ENCODE peak calls at places on chromosomes 5 and 9, in nine cellular contexts. V is NCI-H2171 treated with DMSO at 0.1 percent for 48 hours; W is activated CD4-positive, alpha-beta memory T cell treated with anti-CD3 and anti-CD28 coated beads for 36 hours; F is PC-3; H is activated CD8-positive, alpha-beta memory T cell treated with anti-CD3 and anti-CD28 coated beads, Interleukin-2, amount 50 U/mL, for 4 hours; G is GDM1; U is H9; E is CD4-positive, alpha-beta T cell; Q is SW 1271. Z is an unnamed sample.

GRCh38 chr5:95403996-95404395 is 12.8 kb downstream of the FAM81B start:
- DNase-seq in V (no peak), W (no peak), F (peak), H (no peak), G (no peak), U (no peak), E (no peak), Q (no peak), Z (no peak)

GRCh38 chr5:54944364-54944763 is 41.0 kb downstream of the ESM1 start:
- DNase-seq in V (no peak), W (peak), F (peak), H (peak), G (no peak), U (no peak), E (peak), Q (no peak), Z (peak)

GRCh38 chr5:163580516-163580915 is 75.1 kb downstream of the MAT2B start:
- DNase-seq in V (no peak), W (no peak), F (peak), H (no peak), G (no peak), U (no peak), E (no peak), Q (no peak), Z (no peak)

GRCh38 chr9:6014668-6015270 is 655 bp downstream of the RANBP6 start:
- DNase-seq in V (no peak), W (peak), F (peak), H (no peak), G (no peak), U (no peak), E (no peak), Q (no peak), Z (no peak)

GRCh38 chr5:131068893-131069643 is 96.0 kb downstream of the HINT1 start:
- DNase-seq in V (no peak), W (peak), F (no peak), H (peak), G (no peak), U (no peak), E (peak), Q (no peak), Z (peak)

GRCh38 chr9:130927995-130928900 is 10.8 kb downstream of the FIBCD1 start:
- DNase-seq in V (peak), W (no peak), F (peak), H (no peak), G (no peak), U (no peak), E (no peak), Q (no peak), Z (no peak)

GRCh38 chr9:73643379-73644013 is 491.8 kb downstream of the ANXA1 start:
- DNase-seq in V (no peak), W (no peak), F (peak), H (no peak), G (no peak), U (no peak), E (no peak), Q (no peak), Z (no peak)

GRCh38 chr5:68915079-68915478 is 178.7 kb upstream of the SLC30A5 start:
- DNase-seq in V (no peak), W (no peak), F (no peak), H (no peak), G (no peak), U (no peak), E (no peak), Q (no peak), Z (no peak)

GRCh38 chr9:106921341-106921899 is 58.5 kb downstream of the ZNF462 start:
- DNase-seq in V (peak), W (no peak), F (no peak), H (no peak), G (no peak), U (no peak), E (no peak), Q (no peak), Z (no peak)

GRCh38 chr9:3244963-3245653 is 280.7 kb downstream of the RFX3 start:
- DNase-seq in V (no peak), W (peak), F (no peak), H (no peak), G (no peak), U (no peak), E (no peak), Q (no peak), Z (peak)

GRCh38 chr9:134605351-134605968 is 36.1 kb upstream of the COL5A1 start:
- DNase-seq in V (no peak), W (peak), F (no peak), H (no peak), G (no peak), U (no peak), E (no peak), Q (no peak), Z (no peak)

GRCh38 chr9:22005083-22005699 is 3.9 kb downstream of the CDKN2B start:
- DNase-seq in V (no peak), W (peak), F (no peak), H (no peak), G (no peak), U (peak), E (no peak), Q (no peak), Z (no peak)

GRCh38 chr5:140576776-140577201 is 12.2 kb downstream of the SLC35A4 start:
- DNase-seq in V (no peak), W (no peak), F (no peak), H (no peak), G (no peak), U (no peak), E (no peak), Q (no peak), Z (no peak)

GRCh38 chr9:125649826-125650225 is 57.2 kb downstream of the MAPKAP1 start:
- DNase-seq in V (no peak), W (no peak), F (no peak), H (no peak), G (no peak), U (no peak), E (no peak), Q (no peak), Z (no peak)

GRCh38 chr5:6704361-6704851 is 8.8 kb upstream of the TENT4A start:
- DNase-seq in V (no peak), W (no peak), F (peak), H (no peak), G (no peak), U (no peak), E (no peak), Q (no peak), Z (no peak)

GRCh38 chr9:134028575-134029247 is 3.4 kb downstream of the BRD3OS start:
- DNase-seq in V (no peak), W (no peak), F (no peak), H (no peak), G (no peak), U (no peak), E (no peak), Q (no peak), Z (no peak)

GRCh38 chr5:18393546-18393945 is 759.3 kb downstream of the TAF11L14 start:
- DNase-seq in V (no peak), W (no peak), F (no peak), H (no peak), G (no peak), U (peak), E (no peak), Q (no peak), Z (no peak)

GRCh38 chr9:114681594-114682332 is at the start of gene TEX48:
- DNase-seq in V (peak), W (peak), F (peak), H (peak), G (peak), U (peak), E (peak), Q (peak), Z (peak)

GRCh38 chr5:178839319-178839704 is 20.4 kb upstream of the ZNF354B start:
- DNase-seq in V (no peak), W (peak), F (peak), H (peak), G (peak), U (peak), E (peak), Q (no peak), Z (peak)

GRCh38 chr5:50439221-50439620 is 1.9 kb downstream of the EMB start:
- DNase-seq in V (no peak), W (no peak), F (no peak), H (no peak), G (no peak), U (no peak), E (no peak), Q (no peak), Z (no peak)

GRCh38 chr5:9654886-9655285 is 24.7 kb upstream of the TAS2R1 start:
- DNase-seq in V (no peak), W (no peak), F (no peak), H (no peak), G (no peak), U (no peak), E (no peak), Q (no peak), Z (no peak)

GRCh38 chr5:131545856-131546255 is 89.2 kb downstream of the RAPGEF6 start:
- DNase-seq in V (no peak), W (no peak), F (peak), H (no peak), G (no peak), U (no peak), E (no peak), Q (no peak), Z (no peak)

GRCh38 chr9:73780916-73781315 is 629.3 kb downstream of the ANXA1 start:
- DNase-seq in V (no peak), W (no peak), F (peak), H (no peak), G (no peak), U (no peak), E (no peak), Q (peak), Z (peak)

GRCh38 chr5:74261906-74262305 is 378.6 kb downstream of the ENC1 start:
- DNase-seq in V (peak), W (no peak), F (no peak), H (no peak), G (no peak), U (no peak), E (no peak), Q (no peak), Z (no peak)

GRCh38 chr9:130833324-130833990 is 1.6 kb upstream of the ABL1 start:
- DNase-seq in V (no peak), W (no peak), F (peak), H (no peak), G (no peak), U (no peak), E (no peak), Q (no peak), Z (no peak)

GRCh38 chr5:60888359-60889061 is 44.4 kb upstream of the ELOVL7 start:
- DNase-seq in V (no peak), W (no peak), F (no peak), H (no peak), G (no peak), U (no peak), E (no peak), Q (no peak), Z (no peak)

GRCh38 chr9:76438841-76439588 is 20.0 kb upstream of the GCNT1 start:
- DNase-seq in V (no peak), W (peak), F (no peak), H (no peak), G (no peak), U (no peak), E (no peak), Q (no peak), Z (no peak)

GRCh38 chr5:134784946-134785620 is 26.5 kb downstream of the DDX46 start:
- DNase-seq in V (no peak), W (no peak), F (no peak), H (no peak), G (no peak), U (no peak), E (no peak), Q (no peak), Z (no peak)

GRCh38 chr9:137590123-137590468 is 216 bp downstream of the ZMYND19 start:
- DNase-seq in V (no peak), W (peak), F (no peak), H (no peak), G (no peak), U (no peak), E (no peak), Q (no peak), Z (no peak)

GRCh38 chr9:96126321-96126881 is 175.6 kb downstream of the HSD17B3 start:
- DNase-seq in V (no peak), W (no peak), F (no peak), H (no peak), G (no peak), U (no peak), E (no peak), Q (no peak), Z (no peak)

GRCh38 chr5:84622485-84622884 is 237.8 kb upstream of the EDIL3 start:
- DNase-seq in V (no peak), W (no peak), F (no peak), H (no peak), G (no peak), U (no peak), E (no peak), Q (no peak), Z (no peak)

GRCh38 chr5:106451998-106452397 is 1218.7 kb downstream of the EFNA5 start:
- DNase-seq in V (no peak), W (no peak), F (no peak), H (no peak), G (no peak), U (no peak), E (no peak), Q (no peak), Z (no peak)